ENCODE peak calls at places on chromosomes 13 and 19, in six cellular contexts. W is H9, T is H1, L is IMR-90, A is trophoblast cell, S is neuronal stem cell. F is an unnamed sample.

GRCh38 chr19:1818549-1819195 is 6.6 kb upstream of the ATP8B3 start:
- DNase-seq in W (no peak), S (no peak), L (no peak), A (no peak), T (no peak), F (no peak)

GRCh38 chr13:57588639-57589038 is 42.9 kb upstream of the PCDH17 start:
- DNase-seq in W (no peak), T (no peak), A (no peak), S (no peak), L (no peak), F (no peak)

GRCh38 chr13:88196106-88196505 is 524.9 kb downstream of the SLITRK5 start:
- DNase-seq in T (no peak), A (no peak), S (no peak), W (no peak), L (no peak), F (peak)

GRCh38 chr19:45217193-45217956 is 27.8 kb downstream of the EXOC3L2 start:
- DNase-seq in L (no peak), W (no peak), T (peak), A (no peak), S (no peak), F (no peak)

GRCh38 chr19:23526302-23526701 is 131.0 kb upstream of the ZNF91 start:
- DNase-seq in L (no peak), W (no peak), S (no peak), A (no peak), T (no peak), F (no peak)

GRCh38 chr13:46071590-46072249 is 19.2 kb upstream of the ZC3H13 start:
- DNase-seq in S (no peak), A (no peak), L (no peak), T (no peak), W (peak), F (peak)

GRCh38 chr19:42242071-42242511 is 311 bp downstream of the GSK3A start:
- DNase-seq in L (no peak), A (no peak), W (no peak), S (no peak), T (no peak), F (no peak)

GRCh38 chr19:47973529-47973928 is 18.4 kb downstream of the BSPH1 start:
- DNase-seq in W (no peak), S (no peak), T (no peak), L (no peak), A (no peak), F (no peak)

GRCh38 chr13:69856331-69856730 is 251.3 kb upstream of the ATXN8OS start:
- DNase-seq in W (no peak), T (no peak), A (peak), L (no peak), S (peak), F (peak)

GRCh38 chr19:19062454-19063182 is 1.2 kb upstream of the SLC25A42 start:
- DNase-seq in A (peak), W (no peak), T (no peak), L (peak), S (no peak), F (peak)

GRCh38 chr13:68550330-68550729 is 1320.2 kb upstream of the PCDH9 start:
- DNase-seq in T (no peak), W (no peak), L (no peak), S (no peak), A (peak), F (no peak)

GRCh38 chr13:105737688-105738087 is 797.8 kb downstream of the EFNB2 start:
- DNase-seq in W (no peak), A (no peak), L (no peak), S (no peak), T (no peak), F (no peak)

GRCh38 chr13:102799544-102800144 is 725 bp downstream of the BIVM start:
- DNase-seq in W (peak), T (no peak), A (no peak), L (peak), S (peak), F (peak)

GRCh38 chr13:102793583-102794355 is 5.0 kb downstream of the POGLUT2 start:
- DNase-seq in S (no peak), A (no peak), L (no peak), T (no peak), W (peak), F (no peak)

GRCh38 chr13:102800145-102801041 is 1.5 kb downstream of the BIVM start:
- DNase-seq in A (peak), S (peak), L (peak), W (peak), T (peak), F (peak)

GRCh38 chr13:102798653-102799543 is at the start of the genes BIVM and POGLUT2:
- DNase-seq in S (peak), A (peak), L (peak), W (peak), T (peak), F (peak)
- H3K4ac ChIP-seq in S (no peak), A (peak), L (peak), W (no peak), T (no peak), F (no peak)

DNA sequence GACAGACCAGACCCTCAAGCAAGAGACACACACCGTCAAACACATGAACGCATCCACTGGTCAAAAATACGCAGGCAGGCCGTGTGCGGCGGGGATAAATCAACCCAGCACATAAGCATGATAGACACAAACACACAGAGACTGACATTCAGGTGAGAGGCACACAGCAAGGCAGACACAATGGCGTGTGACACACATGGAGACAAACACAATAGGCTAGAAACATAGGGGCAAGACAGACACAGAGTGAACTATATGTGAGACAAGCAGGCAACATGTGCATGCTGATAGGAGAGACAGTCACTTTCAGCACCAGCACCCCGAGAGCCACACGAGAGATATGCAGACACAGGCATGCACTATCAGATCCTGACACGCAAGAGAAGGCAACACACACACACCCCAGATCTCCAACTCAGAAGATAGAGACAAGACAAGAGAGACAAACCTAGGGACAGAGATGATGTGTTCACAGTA is 6.9 kb upstream of the JUNB start:
- DNase-seq in L (peak), S (no peak), T (no peak), A (no peak), W (no peak), F (no peak)
- H3K4ac ChIP-seq in L (peak), S (no peak), T (peak), A (peak), W (no peak), F (no peak)

GRCh38 chr19:31258211-31259052 is 90.8 kb downstream of the TSHZ3 start:
- DNase-seq in W (no peak), S (no peak), L (no peak), A (no peak), T (peak), F (peak)

GRCh38 chr19:31261651-31262331 is 87.4 kb downstream of the TSHZ3 start:
- DNase-seq in A (no peak), L (peak), S (no peak), W (no peak), T (no peak), F (no peak)

GRCh38 chr19:31262673-31263308 is 86.4 kb downstream of the TSHZ3 start:
- DNase-seq in T (no peak), L (peak), S (no peak), A (no peak), W (peak), F (no peak)

GRCh38 chr19:31261019-31261595 is 88.1 kb downstream of the TSHZ3 start:
- DNase-seq in S (no peak), W (no peak), T (no peak), A (no peak), L (no peak), F (no peak)

GRCh38 chr19:31260171-31260933 is 88.9 kb downstream of the TSHZ3 start:
- DNase-seq in A (no peak), S (no peak), W (no peak), L (no peak), T (no peak), F (no peak)
- H3K4ac ChIP-seq in A (no peak), S (no peak), W (no peak), L (peak), T (no peak), F (no peak)

GRCh38 chr19:28449803-28450202 is 763.1 kb downstream of the UQCRFS1 start:
- DNase-seq in A (no peak), W (no peak), T (no peak), S (no peak), L (no peak), F (no peak)
- H3K4ac ChIP-seq in A (no peak), W (no peak), T (no peak), S (no peak), L (no peak), F (no peak)

DNA sequence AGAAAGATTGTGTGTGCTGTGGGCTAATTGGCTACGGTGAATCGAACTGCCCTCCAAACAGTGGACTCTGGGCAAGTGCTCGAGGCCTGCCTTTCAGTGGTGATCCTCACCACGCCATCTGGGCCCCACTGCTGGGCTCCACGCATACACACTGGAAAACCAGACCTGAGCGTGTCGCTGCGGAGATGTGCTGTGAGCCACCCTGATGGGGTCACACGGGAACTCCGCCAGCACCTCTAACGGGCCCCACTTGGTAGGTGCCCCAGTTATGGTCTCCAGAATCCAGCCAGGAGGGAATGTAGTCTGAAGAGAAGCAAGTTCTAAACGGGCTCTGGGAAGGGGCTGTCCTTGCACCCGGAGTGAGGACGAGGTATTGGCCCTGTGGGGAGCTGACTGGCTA is 39.3 kb downstream of the C13orf46 start:
- DNase-seq in W (no peak), T (no peak), S (no peak), L (no peak), A (no peak), F (no peak)
- H3K4ac ChIP-seq in W (no peak), T (no peak), S (no peak), L (peak), A (no peak), F (no peak)

GRCh38 chr19:677201-677600 is 1.0 kb downstream of the FSTL3 start:
- DNase-seq in T (no peak), L (peak), A (peak), W (no peak), S (no peak), F (no peak)

GRCh38 chr19:680287-681028 is 4.3 kb downstream of the FSTL3 start:
- DNase-seq in L (peak), T (peak), W (peak), S (peak), A (peak), F (peak)

GRCh38 chr19:679418-680286 is 3.5 kb downstream of the FSTL3 start:
- DNase-seq in T (no peak), W (peak), L (peak), S (no peak), A (peak), F (peak)

GRCh38 chr19:677601-678380 is 1.6 kb downstream of the FSTL3 start:
- DNase-seq in W (no peak), L (no peak), T (no peak), A (peak), S (no peak), F (no peak)

DNA sequence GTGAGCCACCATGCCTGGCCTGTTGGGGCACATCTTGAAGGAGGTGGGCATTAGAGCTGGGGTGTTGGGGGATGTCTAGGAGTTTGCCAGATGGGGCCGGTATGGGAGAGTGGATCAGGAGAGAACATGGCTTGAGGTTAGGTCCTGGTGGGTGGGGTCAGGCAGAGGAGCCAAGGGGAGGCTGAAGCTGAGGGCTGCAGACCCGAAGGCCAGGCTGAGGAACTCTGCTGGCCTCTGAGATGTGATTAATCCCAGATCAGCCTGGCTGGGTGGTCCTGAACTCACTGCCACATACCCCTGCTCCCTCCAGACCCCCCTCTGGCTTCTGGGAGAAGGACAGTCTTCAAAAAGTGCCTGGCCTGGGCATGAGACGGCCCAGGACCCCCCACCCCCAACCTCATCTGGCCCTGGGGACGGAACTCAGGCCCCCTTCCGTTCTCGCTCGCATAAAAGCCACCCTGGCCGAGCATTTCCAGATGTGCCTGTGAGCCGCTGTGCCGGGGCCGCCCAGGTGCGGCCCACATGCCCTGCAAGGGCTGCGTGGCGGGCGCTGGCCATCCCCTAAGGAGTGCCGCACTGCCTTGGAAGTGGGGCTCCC is 2.7 kb downstream of the FSTL3 start:
- DNase-seq in A (no peak), L (no peak), T (no peak), W (no peak), S (no peak), F (no peak)
- H3K4ac ChIP-seq in A (no peak), L (no peak), T (no peak), W (no peak), S (no peak), F (no peak)

F was measured in mesendoderm.